ENCODE peak calls at places on chromosomes 12 and 14, in eight cellular contexts. E is hepatocyte, A is PC-3, U is HCT116, Y is GM23248, W is GM23338, N is MM.1S, M is SK-N-SH. S is an unnamed sample. For H3K27me3, the result is how much of the 10 kb centered on the place peaks cover.

GRCh38 chr12:13288501-13288900 is 92.0 kb downstream of the EMP1 start:
- DNase-seq in E (no peak), A (no peak), U (no peak), Y (no peak), W (no peak), N (no peak), M (no peak), S (no peak)

GRCh38 chr14:37027188-37027824 is 145.1 kb downstream of the SLC25A21 start:
- DNase-seq in E (no peak), A (no peak), U (no peak), Y (no peak), W (no peak), N (no peak), M (no peak), S (no peak)

GRCh38 chr14:101716956-101717662 is 44.4 kb upstream of the PPP2R5C start:
- DNase-seq in E (no peak), A (no peak), U (no peak), Y (peak), W (no peak), N (no peak), M (no peak), S (no peak)

GRCh38 chr12:19031032-19031431 is 98.5 kb upstream of the PLEKHA5 start:
- DNase-seq in E (peak), A (peak), U (peak), Y (peak), W (no peak), N (no peak), M (no peak), S (no peak)

GRCh38 chr12:15152456-15152855 is 68.8 kb downstream of the RERG start:
- DNase-seq in E (peak), A (peak), U (no peak), Y (peak), W (no peak), N (no peak), M (no peak), S (no peak)

GRCh38 chr12:21539797-21540196 is 13.7 kb downstream of the SPX start:
- DNase-seq in E (no peak), A (no peak), U (no peak), Y (no peak), W (no peak), N (no peak), M (no peak), S (no peak)

GRCh38 chr12:57576613-57577160 is 14.3 kb upstream of the PIP4K2C start:
- DNase-seq in E (no peak), A (peak), U (no peak), Y (no peak), W (no peak), N (no peak), M (no peak), S (no peak)

GRCh38 chr14:100623961-100624360 is 36.7 kb upstream of the BEGAIN start:
- DNase-seq in E (no peak), A (no peak), U (no peak), Y (no peak), W (no peak), N (no peak), M (no peak), S (no peak)

GRCh38 chr14:64732536-64733120 is 28.4 kb downstream of the PLEKHG3 start:
- DNase-seq in E (no peak), A (no peak), U (no peak), Y (no peak), W (no peak), N (no peak), M (no peak), S (no peak)

GRCh38 chr12:122669397-122670070 is 33.6 kb downstream of the HCAR2 start:
- DNase-seq in E (no peak), A (peak), U (no peak), Y (peak), W (no peak), N (no peak), M (no peak), S (no peak)

GRCh38 chr14:94304243-94304642 is 11.2 kb upstream of the SERPINA10 start:
- DNase-seq in E (no peak), A (no peak), U (no peak), Y (no peak), W (no peak), N (no peak), M (no peak), S (no peak)

GRCh38 chr14:103846569-103847438 is 571 bp downstream of the PPP1R13B start:
- DNase-seq in E (no peak), A (peak), U (no peak), Y (peak), W (peak), N (peak), M (peak), S (peak)

GRCh38 chr12:58889557-58889956 is 30.7 kb downstream of the LRIG3 start:
- DNase-seq in E (no peak), A (no peak), U (no peak), Y (no peak), W (no peak), N (no peak), M (no peak), S (no peak)

GRCh38 chr14:105854600-105855245 is 328.3 kb downstream of the TMEM121 start:
- DNase-seq in E (no peak), A (no peak), U (no peak), Y (no peak), W (no peak), N (no peak), M (no peak), S (no peak)

GRCh38 chr12:90977224-90977623 is 22.2 kb upstream of the CCER1 start:
- DNase-seq in E (no peak), A (no peak), U (no peak), Y (peak), W (no peak), N (no peak), M (no peak), S (no peak)

GRCh38 chr12:30440826-30441602 is 254.7 kb downstream of the IPO8 start:
- DNase-seq in E (peak), A (peak), U (peak), Y (peak), W (peak), N (no peak), M (peak), S (peak)

GRCh38 chr14:104895786-104896642 is 28.7 kb upstream of the PLD4 start:
- DNase-seq in E (peak), A (no peak), U (no peak), Y (peak), W (no peak), N (no peak), M (peak), S (no peak)

DNA sequence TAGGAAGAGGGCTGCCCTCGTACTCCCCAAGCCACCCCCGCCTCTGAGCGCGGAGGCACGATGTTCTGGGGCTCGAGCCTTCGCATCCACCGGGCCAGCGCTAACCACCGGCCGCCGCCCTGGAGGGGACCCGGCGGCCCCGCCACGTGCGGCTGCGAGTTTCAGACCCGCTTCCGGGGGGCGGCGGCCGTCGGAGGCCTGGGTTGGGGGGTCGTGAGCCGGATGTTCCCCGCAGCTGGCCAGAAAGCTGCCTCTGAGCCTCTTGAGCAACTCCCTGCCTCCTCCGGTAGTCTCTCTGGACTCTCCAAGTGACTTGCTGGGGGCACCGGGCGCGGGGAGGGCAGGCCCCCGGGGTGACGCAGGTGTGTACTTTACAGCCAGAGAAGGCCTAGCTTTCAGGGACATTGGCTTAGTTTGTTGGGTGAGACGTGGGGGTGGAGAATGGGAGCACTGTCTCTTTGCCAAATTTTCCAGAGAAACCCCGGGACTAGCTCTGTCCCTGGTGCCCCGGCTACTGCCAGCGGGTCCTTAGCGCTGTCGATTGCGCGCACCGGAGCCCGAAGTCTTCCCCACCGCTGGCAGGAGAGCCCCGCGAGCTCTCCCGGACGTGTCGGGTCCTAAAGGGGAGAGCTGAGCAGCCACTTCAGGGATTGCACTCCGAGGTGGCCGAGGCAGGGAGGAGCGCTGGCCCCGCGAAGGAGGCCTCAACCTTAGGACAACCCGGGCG is 15.6 kb downstream of the OTX2 start:
- DNase-seq in E (peak), A (no peak), U (no peak), Y (no peak), W (peak), N (no peak), M (no peak), S (peak)
- H3K27me3 ChIP-seq in E (half or more), A (half or more), U (under half), Y (half or more), W (half or more), N (under half), M (half or more), S (half or more)

GRCh38 chr12:104718581-104718980 is 239.5 kb downstream of the SLC41A2 start:
- DNase-seq in E (no peak), A (no peak), U (no peak), Y (peak), W (no peak), N (no peak), M (no peak), S (no peak)

GRCh38 chr12:104719700-104720345 is 238.3 kb downstream of the SLC41A2 start:
- DNase-seq in E (no peak), A (no peak), U (no peak), Y (no peak), W (no peak), N (no peak), M (no peak), S (no peak)

GRCh38 chr12:104721944-104722343 is 236.1 kb downstream of the SLC41A2 start:
- DNase-seq in E (no peak), A (no peak), U (no peak), Y (no peak), W (no peak), N (no peak), M (no peak), S (peak)

GRCh38 chr12:104721065-104721458 is 237.0 kb downstream of the SLC41A2 start:
- DNase-seq in E (no peak), A (no peak), U (no peak), Y (no peak), W (no peak), N (no peak), M (no peak), S (peak)

GRCh38 chr12:104720346-104721064 is 237.6 kb downstream of the SLC41A2 start:
- DNase-seq in E (no peak), A (no peak), U (no peak), Y (peak), W (no peak), N (peak), M (no peak), S (no peak)
- H3K4me3 ChIP-seq in E (no peak), A (no peak), U (no peak), Y (peak), W (no peak), N (peak), M (no peak), S (no peak)

GRCh38 chr14:76686646-76687045 is 74.6 kb upstream of the VASH1 start:
- DNase-seq in E (no peak), A (no peak), U (no peak), Y (no peak), W (no peak), N (no peak), M (no peak), S (no peak)
- TF ChIP-seq EZH2phosphoT487 in E (no peak), A (no peak), U (no peak), Y (no peak), W (no peak), N (no peak), M (no peak), S (no peak)

DNA sequence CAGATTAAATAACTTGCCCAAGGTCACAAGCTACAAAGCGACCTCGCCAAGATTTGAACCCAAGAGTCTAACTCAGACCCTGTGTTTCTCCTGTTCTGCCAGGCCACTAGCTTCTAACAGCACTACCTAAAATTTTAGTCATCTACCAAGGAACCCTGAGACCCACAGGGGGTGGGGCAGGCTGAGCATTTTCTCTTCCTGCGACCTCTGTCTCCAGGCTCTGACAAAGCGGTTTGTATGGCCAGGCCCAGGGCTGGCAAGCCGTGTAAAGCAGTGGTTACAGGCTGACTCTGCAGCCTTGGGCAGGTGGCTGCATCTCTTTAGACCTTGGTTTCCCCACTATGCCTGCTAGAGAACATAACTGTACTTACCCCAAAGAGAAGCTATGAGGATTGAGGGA is 5.3 kb downstream of the VDR start:
- DNase-seq in E (no peak), A (no peak), U (no peak), Y (no peak), W (no peak), N (no peak), M (no peak), S (no peak)
- H3K27me3 ChIP-seq in E (under half), A (under half), U (under half), Y (under half), W (under half), N (under half), M (under half), S (half or more)